ENCODE peak calls at places on chromosomes 7 and 10, in five cellular contexts. V is NT2/D1, T is GM12878, U is H1, A is HepG2. X is an unnamed sample.

GRCh38 chr10:95655571-95656290 is 780 bp downstream of the ALDH18A1 start:
- DNase-seq in U (no peak), T (peak), A (peak), V (no peak), X (no peak)

GRCh38 chr7:121182902-121183301 is 145.9 kb upstream of the WNT16 start:
- DNase-seq in A (no peak), V (no peak), U (no peak), T (no peak), X (no peak)

GRCh38 chr10:48206470-48207250 is 67.8 kb downstream of the FRMPD2 start:
- DNase-seq in A (no peak), T (no peak), V (no peak), U (no peak), X (no peak)

GRCh38 chr10:95133016-95133752 is 60.9 kb upstream of the ACSM6 start:
- DNase-seq in U (peak), A (peak), V (peak), T (peak), X (peak)

GRCh38 chr7:129149546-129149945 is 5.0 kb downstream of the TSPAN33 start:
- DNase-seq in T (no peak), V (no peak), U (no peak), A (no peak), X (no peak)

GRCh38 chr7:151133986-151134742 is 33.3 kb downstream of the GBX1 start:
- DNase-seq in V (no peak), U (no peak), A (no peak), T (no peak), X (no peak)

GRCh38 chr10:12960431-12960898 is 41.0 kb downstream of the CCDC3 start:
- DNase-seq in U (no peak), T (no peak), A (peak), V (no peak), X (no peak)

GRCh38 chr10:97532935-97533671 is 34.4 kb downstream of the UBTD1 start:
- DNase-seq in A (no peak), V (no peak), T (no peak), U (no peak), X (no peak)

GRCh38 chr10:42491001-42491592 is 147.3 kb downstream of the ZNF33B start:
- DNase-seq in V (no peak), T (no peak), A (no peak), U (no peak), X (no peak)

GRCh38 chr7:48154792-48155413 is 16.4 kb upstream of the ABCA13 start:
- DNase-seq in A (peak), V (peak), T (no peak), U (no peak), X (peak)

GRCh38 chr7:2862831-2863361 is 18.8 kb upstream of the GNA12 start:
- DNase-seq in V (no peak), T (no peak), A (no peak), U (no peak), X (no peak)

GRCh38 chr7:2864999-2865670 is 21.0 kb upstream of the GNA12 start:
- DNase-seq in T (no peak), V (peak), A (peak), U (no peak), X (peak)

GRCh38 chr7:2861509-2861908 is 17.4 kb upstream of the GNA12 start:
- DNase-seq in U (no peak), V (no peak), A (no peak), T (no peak), X (no peak)

GRCh38 chr7:2864204-2864985 is 20.3 kb upstream of the GNA12 start:
- DNase-seq in V (no peak), A (peak), U (no peak), T (no peak), X (no peak)

GRCh38 chr7:2863461-2864066 is 19.5 kb upstream of the GNA12 start:
- DNase-seq in T (peak), U (no peak), V (no peak), A (peak), X (no peak)
- TF ChIP-seq SUZ12 in T (no peak), U (no peak), V (no peak), A (no peak), X (no peak)

DNA sequence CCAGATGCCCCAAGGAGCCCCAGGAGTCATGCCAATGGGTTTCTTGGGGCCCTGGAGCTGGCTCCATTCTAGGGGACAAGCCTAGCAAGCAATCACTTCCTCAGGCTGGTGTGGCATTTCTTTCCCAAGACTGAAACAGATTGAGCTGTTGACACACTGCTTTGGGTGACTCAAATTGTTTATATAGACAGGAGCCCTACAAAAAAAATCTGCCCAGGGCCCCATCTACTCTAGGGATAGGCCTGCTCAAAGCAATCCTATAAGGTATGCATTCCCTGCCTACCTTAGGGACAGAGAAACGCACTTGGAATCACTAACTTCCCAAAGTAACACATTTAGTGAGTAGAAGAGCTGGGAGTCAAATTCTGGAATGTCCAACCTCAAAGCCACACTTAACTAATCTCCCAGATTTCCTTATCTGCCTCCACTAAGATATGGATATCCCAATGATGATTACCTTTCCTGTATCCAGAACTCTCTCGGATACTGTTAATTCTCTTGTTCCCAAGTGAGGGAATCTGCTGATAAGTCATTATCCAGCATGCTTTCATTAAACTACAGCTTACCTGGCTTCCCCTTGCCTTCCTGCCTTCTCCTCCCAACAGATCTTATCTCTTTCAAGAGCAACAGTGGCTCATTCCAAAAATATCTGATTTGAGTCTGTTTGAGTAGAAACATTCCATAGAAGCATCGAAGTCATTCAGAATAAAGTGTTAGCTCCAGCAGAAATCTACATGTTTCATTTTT is 3.1 kb downstream of the ABLIM1 start:
- DNase-seq in A (peak), T (no peak), U (no peak), V (no peak), X (no peak)
- TF ChIP-seq SUZ12 in A (no peak), T (no peak), U (no peak), V (no peak), X (no peak)

DNA sequence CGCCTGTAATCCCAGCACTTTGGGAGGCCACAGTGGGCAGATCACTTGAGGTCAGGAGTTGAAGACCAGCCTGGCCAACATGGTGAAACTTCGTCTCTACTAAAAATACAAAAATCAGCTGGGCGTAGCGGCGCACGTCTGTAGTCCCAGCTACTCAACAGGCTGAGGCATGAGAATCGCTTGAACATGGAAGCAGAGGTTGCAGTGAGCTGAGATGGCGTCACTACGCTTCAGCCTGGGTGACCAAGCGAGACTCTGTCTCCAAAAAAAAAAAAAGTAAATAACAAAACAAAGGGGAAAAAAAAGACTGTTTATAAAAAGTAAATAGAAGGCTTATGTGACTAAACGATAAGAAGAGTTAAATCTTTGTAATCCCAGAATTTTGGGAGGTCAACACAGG is 15.0 kb upstream of the DNMBP start:
- DNase-seq in T (no peak), V (no peak), A (no peak), U (no peak), X (no peak)
- TF ChIP-seq SUZ12 in T (no peak), V (no peak), A (no peak), U (no peak), X (no peak)

DNA sequence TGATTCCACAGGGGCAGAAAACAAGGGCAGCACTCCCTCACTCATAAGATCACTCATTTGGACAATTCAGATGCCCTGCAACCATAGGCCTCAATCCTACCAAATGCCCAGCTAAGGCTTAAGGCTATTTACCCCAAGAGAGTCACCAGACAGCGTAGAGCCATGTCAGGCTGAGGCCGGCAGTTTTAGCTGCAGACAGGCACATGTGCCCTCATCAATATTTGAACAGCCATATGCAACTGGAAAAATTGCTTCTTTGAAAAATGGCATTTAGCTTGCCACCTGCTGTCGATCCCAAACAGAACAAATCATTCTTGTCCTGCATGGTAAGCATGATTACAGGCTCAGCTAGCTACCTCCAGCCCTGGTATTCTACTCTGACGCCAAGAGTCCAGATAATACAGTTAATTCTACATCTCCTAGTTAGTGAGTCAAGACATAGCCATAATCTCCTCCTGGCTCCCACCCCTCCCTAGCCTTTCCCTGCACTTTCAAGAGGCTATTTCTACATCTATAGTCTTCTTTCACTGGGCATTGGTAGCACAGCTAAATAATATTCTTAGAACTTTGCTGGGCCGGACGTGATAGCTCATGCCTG is 7.7 kb downstream of the CREB3L2 start:
- DNase-seq in A (no peak), T (no peak), V (no peak), U (no peak), X (no peak)
- TF ChIP-seq SUZ12 in A (no peak), T (no peak), V (no peak), U (no peak), X (no peak)

GRCh38 chr7:94436700-94437099 is 42.0 kb downstream of the COL1A2 start:
- DNase-seq in A (no peak), V (no peak), T (no peak), U (no peak), X (no peak)
- TF ChIP-seq SUZ12 in A (no peak), V (no peak), T (no peak), U (no peak), X (no peak)

X was measured in HEK293T.